ENCODE peak calls at places on chromosomes 6 and 20, in seven cellular contexts. D is skeletal muscle cell, L is Kasumi-1, Q is HEK293T, F is uterus, I is HFFc6, G is EL. X is an unnamed sample.

GRCh38 chr6:164926686-164927085 is 382.7 kb downstream of the C6orf118 start:
- DNase-seq in I (no peak), F (no peak), G (no peak), D (no peak), L (no peak), Q (no peak), X (no peak)

GRCh38 chr20:8225658-8226057 is 93.6 kb downstream of the PLCB1 start:
- DNase-seq in G (no peak), I (no peak), F (no peak), D (no peak), Q (no peak), L (no peak), X (no peak)

GRCh38 chr6:128144320-128144719 is 243.5 kb upstream of the THEMIS start:
- DNase-seq in D (no peak), I (no peak), Q (no peak), G (no peak), F (no peak), L (no peak), X (no peak)

GRCh38 chr6:91633374-91634184 is 1046.7 kb upstream of the MAP3K7 start:
- DNase-seq in Q (no peak), I (no peak), G (no peak), F (no peak), D (no peak), L (no peak), X (no peak)

GRCh38 chr6:170286246-170286933 is 4.5 kb downstream of the DLL1 start:
- DNase-seq in Q (no peak), D (peak; percentile 45), G (no peak), F (no peak), L (no peak), I (no peak), X (no peak)

GRCh38 chr6:108654465-108655106 is 93.9 kb downstream of the FOXO3 start:
- DNase-seq in Q (no peak), G (no peak), I (no peak), D (no peak), L (no peak), F (no peak), X (peak; percentile 40)

GRCh38 chr6:79076160-79076559 is 1.9 kb downstream of the PHIP start:
- DNase-seq in D (no peak), G (peak; percentile 13), I (no peak), Q (no peak), L (peak; percentile 57), F (no peak), X (peak; percentile 23)

GRCh38 chr20:1827974-1828785 is 67.0 kb upstream of the SIRPA start:
- DNase-seq in G (no peak), Q (no peak), L (no peak), F (no peak), D (no peak), I (no peak), X (no peak)

GRCh38 chr6:28353981-28354676 is 4.4 kb downstream of the ZKSCAN3 start:
- DNase-seq in I (no peak), F (peak; percentile 81), Q (no peak), D (no peak), L (no peak), G (peak; percentile 7), X (peak; percentile 84)

GRCh38 chr6:140684776-140685550 is 1310.5 kb upstream of the CITED2 start:
- DNase-seq in I (no peak), D (no peak), Q (no peak), L (no peak), F (no peak), G (no peak), X (no peak)

X was measured in fibroblast of mammary gland.